ENCODE peak calls at places on chromosomes 2 and 18, in seven cellular contexts. I is mucosa of gallbladder; X is HS-5; F is GM03348; G is GM12864; H is AG20443; A is stimulated activated CD4-positive, alpha-beta T cell treated with anti-CD3 and anti-CD28 coated beads, Interleukin-1b, Interleukin-23, amount 100 ng/mL, for 24 hours. Z is an unnamed sample.

GRCh38 chr2:27582129-27582694 is 630 bp upstream of the ZNF512 start:
- DNase-seq in X (no peak), A (no peak), G (no peak), H (no peak), F (no peak), I (no peak), Z (no peak)

GRCh38 chr2:238256594-238257104 is 16.8 kb upstream of the HES6 start:
- DNase-seq in A (peak; percentile 31), H (peak; percentile 78), X (no peak), G (peak; percentile 26), F (peak; percentile 66), I (peak; percentile 83), Z (no peak)

GRCh38 chr2:42769583-42770287 is 5.8 kb upstream of the OXER1 start:
- DNase-seq in F (no peak), G (no peak), I (no peak), A (no peak), X (no peak), H (no peak), Z (no peak)

GRCh38 chr2:100381240-100381639 is 36.2 kb downstream of the CHST10 start:
- DNase-seq in F (peak; percentile 77), H (peak; percentile 71), G (peak; percentile 45), X (peak; percentile 66), A (peak; percentile 71), I (peak; percentile 85), Z (peak; percentile 26)

GRCh38 chr2:118496870-118497611 is 350.4 kb downstream of the EN1 start:
- DNase-seq in F (no peak), I (no peak), X (no peak), A (no peak), G (no peak), H (no peak), Z (no peak)

GRCh38 chr18:76384114-76384790 is 110.8 kb downstream of the ZNF516 start:
- DNase-seq in H (no peak), F (no peak), X (no peak), A (no peak), G (no peak), I (no peak), Z (no peak)

GRCh38 chr18:63178526-63178880 is 141.1 kb downstream of the BCL2 start:
- DNase-seq in H (peak; percentile 23), F (no peak), A (no peak), X (no peak), I (no peak), G (no peak), Z (no peak)

GRCh38 chr18:41967680-41968079 is 12.6 kb downstream of the PIK3C3 start:
- DNase-seq in F (no peak), H (no peak), X (no peak), G (no peak), I (no peak), A (no peak), Z (no peak)

GRCh38 chr2:111634050-111634784 is 249.8 kb downstream of the ANAPC1 start:
- DNase-seq in A (no peak), G (no peak), H (no peak), F (no peak), X (no peak), I (no peak), Z (no peak)

GRCh38 chr2:112140899-112141622 is 2.9 kb downstream of the FBLN7 start:
- DNase-seq in A (no peak), X (no peak), F (no peak), G (no peak), I (no peak), H (no peak), Z (no peak)

GRCh38 chr2:20563833-20564232 is 87.1 kb downstream of the HS1BP3 start:
- DNase-seq in G (no peak), H (peak; percentile 70), A (no peak), I (no peak), X (peak; percentile 57), F (peak; percentile 60), Z (no peak)

GRCh38 chr2:173997269-173997668 is 32.1 kb upstream of the SP3 start:
- DNase-seq in G (peak; percentile 84), F (peak; percentile 70), H (peak; percentile 69), A (no peak), X (no peak), I (peak; percentile 81), Z (peak; percentile 52)

GRCh38 chr2:226999676-227000075 is 163.8 kb downstream of the RHBDD1 start:
- DNase-seq in F (no peak), A (no peak), G (no peak), I (no peak), H (no peak), X (no peak), Z (no peak)

GRCh38 chr2:236972491-236973379 is 113.0 kb upstream of the COPS8 start:
- DNase-seq in G (no peak), I (peak; percentile 79), F (peak; percentile 84), A (no peak), H (peak; percentile 95), X (peak; percentile 97), Z (no peak)

GRCh38 chr2:121588357-121588756 is 57.7 kb downstream of the RNU4ATAC start:
- DNase-seq in A (no peak), I (no peak), H (no peak), F (no peak), G (no peak), X (no peak), Z (no peak)

GRCh38 chr18:24083550-24083949 is 55.3 kb upstream of the CABYR start:
- DNase-seq in F (no peak), H (no peak), I (no peak), G (no peak), A (no peak), X (no peak), Z (no peak)

GRCh38 chr2:45180033-45180746 is 170.9 kb upstream of the SIX2 start:
- DNase-seq in H (no peak), F (no peak), A (no peak), X (no peak), G (no peak), I (no peak), Z (no peak)

GRCh38 chr2:23589739-23590138 is 204.8 kb downstream of the KLHL29 start:
- DNase-seq in H (peak; percentile 38), F (no peak), G (no peak), A (no peak), I (no peak), X (no peak), Z (no peak)

GRCh38 chr2:172241219-172241618 is 138.5 kb upstream of the DLX2 start:
- DNase-seq in X (no peak), G (no peak), H (no peak), I (no peak), F (no peak), A (no peak), Z (no peak)

GRCh38 chr2:16325613-16326510 is 339.8 kb downstream of the CYRIA start:
- DNase-seq in F (no peak), A (no peak), G (no peak), H (no peak), I (no peak), X (no peak), Z (no peak)

GRCh38 chr18:57286949-57287348 is 65.4 kb upstream of the ST8SIA3 start:
- DNase-seq in A (no peak), F (no peak), H (no peak), G (no peak), I (no peak), X (no peak), Z (no peak)

GRCh38 chr2:112881217-112882000 is 29.6 kb upstream of the IL37 start:
- DNase-seq in H (peak; percentile 80), G (peak; percentile 51), I (no peak), A (no peak), X (peak; percentile 93), F (peak; percentile 86), Z (peak; percentile 44)

GRCh38 chr2:128234613-128235012 is 84.1 kb downstream of the HS6ST1 start:
- DNase-seq in G (no peak), I (peak; percentile 15), X (no peak), H (no peak), F (no peak), A (no peak), Z (no peak)

GRCh38 chr2:122634261-122634660 is 878.8 kb downstream of the TSN start:
- DNase-seq in H (peak; percentile 14), F (peak; percentile 79), A (no peak), G (no peak), I (no peak), X (peak; percentile 95), Z (no peak)

GRCh38 chr18:36229188-36229587 is 41.9 kb downstream of the MOCOS start:
- DNase-seq in X (no peak), F (no peak), H (no peak), G (no peak), A (no peak), I (no peak), Z (no peak)

GRCh38 chr2:61205132-61205531 is 43.1 kb downstream of the C2orf74 start:
- DNase-seq in G (no peak), H (no peak), F (no peak), A (no peak), I (no peak), X (no peak), Z (no peak)

GRCh38 chr2:188916831-188917230 is 57.3 kb upstream of the COL3A1 start:
- DNase-seq in A (no peak), G (no peak), H (no peak), F (no peak), X (no peak), I (no peak), Z (no peak)

GRCh38 chr2:44766220-44766619 is 175.3 kb upstream of the SIX3 start:
- DNase-seq in X (no peak), F (no peak), I (no peak), G (no peak), H (no peak), A (no peak), Z (no peak)

GRCh38 chr18:13548106-13548819 is 178.1 kb downstream of the FAM210A start:
- DNase-seq in G (no peak), A (no peak), H (no peak), F (no peak), I (no peak), X (no peak), Z (no peak)